ENCODE peak calls at places on chromosome 21, in four cellular contexts. One of them, this sample, is unnamed. For H3K4me1, the result is how much of the 10 kb centered on the place peaks cover.

GRCh38 chr21:26177741-26178452 is 7.3 kb upstream of the APP start:
- DNase-seq in mesenchymal stem cell: no peak
- DNase-seq in IMR-90: no peak
- DNase-seq in mesendoderm: no peak
- DNase-seq in this sample: no peak

GRCh38 chr21:23968722-23969647 is 1638.3 kb downstream of the MRPL39 start:
- DNase-seq in mesenchymal stem cell: no peak
- DNase-seq in IMR-90: peak
- DNase-seq in mesendoderm: peak
- DNase-seq in this sample: peak

GRCh38 chr21:28283652-28284490 is 708.8 kb downstream of the LTN1 start:
- DNase-seq in mesenchymal stem cell: peak
- DNase-seq in IMR-90: peak
- DNase-seq in mesendoderm: peak
- DNase-seq in this sample: no peak

GRCh38 chr21:26920055-26920454 is 46.8 kb downstream of the ADAMTS5 start:
- DNase-seq in mesenchymal stem cell: peak
- DNase-seq in IMR-90: peak
- DNase-seq in mesendoderm: no peak
- DNase-seq in this sample: no peak

GRCh38 chr21:38995755-38996154 is 187.5 kb downstream of the PSMG1 start:
- DNase-seq in mesenchymal stem cell: no peak
- DNase-seq in IMR-90: no peak
- DNase-seq in mesendoderm: no peak
- DNase-seq in this sample: no peak

GRCh38 chr21:38768385-38769071 is 37.2 kb upstream of the ETS2 start:
- DNase-seq in mesenchymal stem cell: peak
- DNase-seq in IMR-90: peak
- DNase-seq in mesendoderm: no peak
- DNase-seq in this sample: no peak

GRCh38 chr21:40043423-40043822 is 176.2 kb downstream of the PCP4 start:
- DNase-seq in mesenchymal stem cell: no peak
- DNase-seq in IMR-90: no peak
- DNase-seq in mesendoderm: peak
- DNase-seq in this sample: no peak

GRCh38 chr21:29436143-29436542 is 137.4 kb downstream of the BACH1 start:
- DNase-seq in mesenchymal stem cell: no peak
- DNase-seq in IMR-90: no peak
- DNase-seq in mesendoderm: no peak
- DNase-seq in this sample: no peak

GRCh38 chr21:27536319-27536718 is 569.4 kb upstream of the ADAMTS5 start:
- DNase-seq in mesenchymal stem cell: peak
- DNase-seq in IMR-90: peak
- DNase-seq in mesendoderm: no peak
- DNase-seq in this sample: no peak

GRCh38 chr21:15781986-15782385 is 52.2 kb downstream of the USP25 start:
- DNase-seq in mesenchymal stem cell: no peak
- DNase-seq in IMR-90: no peak
- DNase-seq in mesendoderm: no peak
- DNase-seq in this sample: no peak

GRCh38 chr21:29712818-29713217 is 227.0 kb downstream of the GRIK1 start:
- DNase-seq in mesenchymal stem cell: no peak
- DNase-seq in IMR-90: no peak
- DNase-seq in mesendoderm: no peak
- DNase-seq in this sample: no peak

GRCh38 chr21:39156024-39156423 is 27.2 kb downstream of the PSMG1 start:
- DNase-seq in mesenchymal stem cell: no peak
- DNase-seq in IMR-90: peak
- DNase-seq in mesendoderm: no peak
- DNase-seq in this sample: no peak

GRCh38 chr21:45980697-45981096 is 873 bp upstream of the COL6A1 start:
- DNase-seq in mesenchymal stem cell: no peak
- DNase-seq in IMR-90: no peak
- DNase-seq in mesendoderm: no peak
- DNase-seq in this sample: no peak
- H2BK15ac ChIP-seq in mesenchymal stem cell: no peak
- H2BK15ac ChIP-seq in IMR-90: peak
- H2BK15ac ChIP-seq in mesendoderm: no peak
- H2BK15ac ChIP-seq in this sample: no peak

DNA sequence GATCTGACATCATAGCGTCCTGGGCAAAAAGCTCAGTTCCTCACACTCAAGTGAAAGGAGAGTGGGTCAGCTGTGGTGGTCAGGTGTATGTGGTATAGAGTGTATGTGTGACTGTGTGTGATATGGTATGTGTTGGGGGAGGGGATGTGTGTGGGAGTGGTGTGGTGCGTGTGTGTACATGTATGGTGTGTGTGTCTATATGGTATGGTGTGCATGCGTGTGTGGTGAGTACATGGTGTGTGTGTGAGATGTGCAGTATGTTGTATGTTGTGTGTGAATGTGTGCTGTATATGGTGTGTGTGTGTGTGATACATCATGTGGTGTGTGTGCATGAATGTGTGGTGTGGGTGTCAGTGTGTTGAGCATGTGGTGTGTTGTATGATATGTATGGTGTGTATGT is 20.9 kb downstream of the FAM3B start:
- DNase-seq in mesenchymal stem cell: no peak
- DNase-seq in IMR-90: no peak
- DNase-seq in mesendoderm: no peak
- DNase-seq in this sample: no peak
- H3K23ac ChIP-seq in mesenchymal stem cell: no peak
- H3K23ac ChIP-seq in IMR-90: no peak
- H3K23ac ChIP-seq in mesendoderm: no peak
- H3K23ac ChIP-seq in this sample: no peak

GRCh38 chr21:37407719-37408455 is 41.3 kb downstream of the DYRK1A start:
- DNase-seq in mesenchymal stem cell: peak
- DNase-seq in IMR-90: peak
- DNase-seq in mesendoderm: no peak
- DNase-seq in this sample: no peak

GRCh38 chr21:37402251-37402867 is 35.8 kb downstream of the DYRK1A start:
- DNase-seq in mesenchymal stem cell: no peak
- DNase-seq in IMR-90: no peak
- DNase-seq in mesendoderm: no peak
- DNase-seq in this sample: no peak

GRCh38 chr21:37408464-37409193 is 42.1 kb downstream of the DYRK1A start:
- DNase-seq in mesenchymal stem cell: peak
- DNase-seq in IMR-90: no peak
- DNase-seq in mesendoderm: no peak
- DNase-seq in this sample: no peak

GRCh38 chr21:37410639-37411038 is 44.1 kb downstream of the DYRK1A start:
- DNase-seq in mesenchymal stem cell: no peak
- DNase-seq in IMR-90: no peak
- DNase-seq in mesendoderm: no peak
- DNase-seq in this sample: no peak

DNA sequence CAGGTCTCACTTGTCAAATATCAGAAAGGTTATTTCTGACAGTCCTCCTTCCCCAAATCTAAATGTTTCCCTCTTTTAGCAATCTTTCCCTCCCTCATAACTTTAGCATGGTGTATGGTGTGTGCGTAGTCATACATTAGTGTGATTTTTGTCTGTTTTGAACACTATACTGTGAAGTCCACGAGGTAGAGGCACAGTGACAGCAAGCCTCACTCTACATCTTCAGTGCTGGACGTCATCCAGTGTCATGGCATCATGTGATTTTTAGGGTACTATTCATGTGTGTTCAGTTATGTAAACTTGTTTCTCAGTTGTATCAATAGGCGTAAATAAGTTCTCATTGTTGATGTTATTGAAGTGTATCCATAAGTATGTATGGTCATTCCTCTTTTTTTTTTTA is 39.1 kb downstream of the DYRK1A start:
- DNase-seq in mesenchymal stem cell: no peak
- DNase-seq in IMR-90: no peak
- DNase-seq in mesendoderm: no peak
- DNase-seq in this sample: no peak
- H3K4me1 ChIP-seq in mesenchymal stem cell: under half
- H3K4me1 ChIP-seq in IMR-90: under half
- H3K4me1 ChIP-seq in mesendoderm: under half
- H3K4me1 ChIP-seq in this sample: under half

GRCh38 chr21:42193131-42193671 is 25.7 kb upstream of the ABCG1 start:
- DNase-seq in mesenchymal stem cell: no peak
- DNase-seq in IMR-90: no peak
- DNase-seq in mesendoderm: no peak
- DNase-seq in this sample: no peak

GRCh38 chr21:42195378-42196031 is 23.4 kb upstream of the ABCG1 start:
- DNase-seq in mesenchymal stem cell: peak
- DNase-seq in IMR-90: peak
- DNase-seq in mesendoderm: no peak
- DNase-seq in this sample: no peak

GRCh38 chr21:42191978-42192595 is 26.9 kb upstream of the ABCG1 start:
- DNase-seq in mesenchymal stem cell: no peak
- DNase-seq in IMR-90: no peak
- DNase-seq in mesendoderm: no peak
- DNase-seq in this sample: no peak

GRCh38 chr21:42193721-42194120 is 25.2 kb upstream of the ABCG1 start:
- DNase-seq in mesenchymal stem cell: no peak
- DNase-seq in IMR-90: no peak
- DNase-seq in mesendoderm: no peak
- DNase-seq in this sample: no peak

DNA sequence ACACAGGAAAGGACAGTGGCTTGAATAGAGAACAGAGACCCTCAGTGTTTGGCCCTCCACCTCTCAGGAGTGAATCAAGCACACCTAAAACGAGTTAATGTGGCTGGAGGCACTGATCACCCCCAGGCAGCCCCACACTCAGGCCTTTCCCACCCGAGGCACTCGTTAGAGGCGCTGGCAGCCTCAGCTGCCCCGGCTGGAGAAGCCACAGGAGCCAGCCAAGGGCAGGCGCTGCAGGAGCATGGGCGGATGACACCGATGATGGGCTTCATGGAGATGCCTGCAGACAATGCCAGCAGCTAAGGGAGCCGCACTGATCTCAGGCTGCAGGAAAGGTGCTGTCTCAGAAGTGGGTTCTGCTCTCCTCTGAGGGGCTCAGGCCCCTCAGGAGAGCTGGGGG is 24.1 kb upstream of the ABCG1 start:
- DNase-seq in mesenchymal stem cell: no peak
- DNase-seq in IMR-90: no peak
- DNase-seq in mesendoderm: no peak
- DNase-seq in this sample: no peak
- H2BK15ac ChIP-seq in mesenchymal stem cell: no peak
- H2BK15ac ChIP-seq in IMR-90: no peak
- H2BK15ac ChIP-seq in mesendoderm: no peak
- H2BK15ac ChIP-seq in this sample: no peak

GRCh38 chr21:43868461-43868860 is 3.4 kb downstream of the AGPAT3 start:
- DNase-seq in mesenchymal stem cell: no peak
- DNase-seq in IMR-90: no peak
- DNase-seq in mesendoderm: no peak
- DNase-seq in this sample: no peak

GRCh38 chr21:43867332-43867703 is 2.3 kb downstream of the AGPAT3 start:
- DNase-seq in mesenchymal stem cell: no peak
- DNase-seq in IMR-90: no peak
- DNase-seq in mesendoderm: no peak
- DNase-seq in this sample: no peak

GRCh38 chr21:43871487-43871886 is 6.5 kb downstream of the AGPAT3 start:
- DNase-seq in mesenchymal stem cell: no peak
- DNase-seq in IMR-90: no peak
- DNase-seq in mesendoderm: no peak
- DNase-seq in this sample: no peak

GRCh38 chr21:43867936-43868335 is 2.9 kb downstream of the AGPAT3 start:
- DNase-seq in mesenchymal stem cell: no peak
- DNase-seq in IMR-90: no peak
- DNase-seq in mesendoderm: no peak
- DNase-seq in this sample: no peak

GRCh38 chr21:43869486-43870325 is 4.7 kb downstream of the AGPAT3 start:
- DNase-seq in mesenchymal stem cell: no peak
- DNase-seq in IMR-90: no peak
- DNase-seq in mesendoderm: no peak
- DNase-seq in this sample: no peak
- H3K23ac ChIP-seq in mesenchymal stem cell: no peak
- H3K23ac ChIP-seq in IMR-90: peak
- H3K23ac ChIP-seq in mesendoderm: no peak
- H3K23ac ChIP-seq in this sample: no peak

DNA sequence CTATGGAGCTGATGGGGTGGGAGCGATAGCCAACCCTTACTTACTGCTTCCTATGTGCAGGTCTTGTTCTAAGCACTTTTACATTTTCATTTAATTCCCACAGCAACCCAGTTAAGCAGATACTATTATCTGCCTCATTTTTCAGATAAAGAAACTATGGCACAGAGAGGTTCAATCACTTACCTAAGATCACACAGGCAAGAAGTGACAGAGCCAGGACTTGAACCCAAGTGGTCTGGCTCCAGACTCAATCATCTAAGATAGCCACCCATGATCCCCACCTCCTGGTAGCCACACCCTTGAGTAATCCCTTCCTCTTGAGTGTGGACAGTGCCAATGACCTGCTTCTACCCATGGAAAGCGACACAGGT is 23.2 kb upstream of the IFNAR1 start:
- DNase-seq in mesenchymal stem cell: no peak
- DNase-seq in IMR-90: no peak
- DNase-seq in mesendoderm: no peak
- DNase-seq in this sample: no peak
- H3K4me1 ChIP-seq in mesenchymal stem cell: under half
- H3K4me1 ChIP-seq in IMR-90: under half
- H3K4me1 ChIP-seq in mesendoderm: under half
- H3K4me1 ChIP-seq in this sample: under half

GRCh38 chr21:44427241-44428120 is 27.8 kb upstream of the LRRC3 start:
- DNase-seq in mesenchymal stem cell: no peak
- DNase-seq in IMR-90: no peak
- DNase-seq in mesendoderm: no peak
- DNase-seq in this sample: no peak
- H2BK15ac ChIP-seq in mesenchymal stem cell: no peak
- H2BK15ac ChIP-seq in IMR-90: no peak
- H2BK15ac ChIP-seq in mesendoderm: no peak
- H2BK15ac ChIP-seq in this sample: no peak

GRCh38 chr21:34088752-34089151 is 15.4 kb downstream of the MRPS6 start:
- DNase-seq in mesenchymal stem cell: no peak
- DNase-seq in IMR-90: no peak
- DNase-seq in mesendoderm: no peak
- DNase-seq in this sample: no peak

GRCh38 chr21:34082769-34083168 is 9.4 kb downstream of the MRPS6 start:
- DNase-seq in mesenchymal stem cell: no peak
- DNase-seq in IMR-90: no peak
- DNase-seq in mesendoderm: no peak
- DNase-seq in this sample: no peak

GRCh38 chr21:34083357-34083756 is 10.0 kb downstream of the MRPS6 start:
- DNase-seq in mesenchymal stem cell: no peak
- DNase-seq in IMR-90: no peak
- DNase-seq in mesendoderm: no peak
- DNase-seq in this sample: no peak

GRCh38 chr21:34085129-34085528 is 11.8 kb downstream of the MRPS6 start:
- DNase-seq in mesenchymal stem cell: no peak
- DNase-seq in IMR-90: no peak
- DNase-seq in mesendoderm: peak
- DNase-seq in this sample: no peak

GRCh38 chr21:34086887-34087306 is 13.5 kb downstream of the MRPS6 start:
- DNase-seq in mesenchymal stem cell: no peak
- DNase-seq in IMR-90: no peak
- DNase-seq in mesendoderm: no peak
- DNase-seq in this sample: no peak
- H3K23ac ChIP-seq in mesenchymal stem cell: no peak
- H3K23ac ChIP-seq in IMR-90: no peak
- H3K23ac ChIP-seq in mesendoderm: no peak
- H3K23ac ChIP-seq in this sample: no peak

DNA sequence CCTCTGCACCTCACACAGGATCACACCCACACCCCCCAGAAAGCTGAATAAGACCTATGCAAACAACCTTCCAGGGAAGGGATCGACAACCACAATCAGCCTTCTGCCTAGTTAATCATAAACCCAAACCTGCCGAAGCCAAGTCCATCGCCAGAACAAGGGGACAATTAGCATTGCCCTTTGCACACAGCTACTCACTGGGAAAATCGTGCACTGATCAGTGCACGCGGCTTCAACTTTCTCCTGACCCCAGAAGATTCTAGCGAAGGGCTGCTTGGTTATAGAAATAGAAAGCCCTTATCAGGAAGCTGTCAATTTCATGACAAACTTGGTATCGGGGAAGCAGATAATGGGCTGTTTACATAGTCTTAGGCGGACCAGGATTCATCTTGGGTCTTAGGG is 29.5 kb downstream of the RUNX1 start:
- DNase-seq in mesenchymal stem cell: no peak
- DNase-seq in IMR-90: no peak
- DNase-seq in mesendoderm: peak
- DNase-seq in this sample: no peak
- H3K4me1 ChIP-seq in mesenchymal stem cell: under half
- H3K4me1 ChIP-seq in IMR-90: under half
- H3K4me1 ChIP-seq in mesendoderm: under half
- H3K4me1 ChIP-seq in this sample: under half

This sample was measured in neuronal stem cell.